ENCODE peak calls at places on chromosomes 12 and 14, in six cellular contexts. O is SK-N-MC, T is GM23338, B is GM12878, Y is Panc1, K is SK-N-SH. E is an unnamed sample.

GRCh38 chr12:130839770-130840355 is 813 bp upstream of the STX2 start:
- DNase-seq in T (no peak), K (no peak), O (no peak), Y (no peak), B (no peak), E (no peak)

GRCh38 chr12:47938093-47938492 is 25.3 kb upstream of the TMEM106C start:
- DNase-seq in B (no peak), K (no peak), T (no peak), Y (no peak), O (no peak), E (no peak)

GRCh38 chr12:61355105-61355504 is 905.1 kb upstream of the USP15 start:
- DNase-seq in Y (no peak), B (no peak), K (no peak), O (no peak), T (no peak), E (no peak)

GRCh38 chr14:44215660-44216059 is 291.4 kb downstream of the FSCB start:
- DNase-seq in Y (no peak), B (no peak), T (no peak), K (no peak), O (no peak), E (no peak)

GRCh38 chr14:75259510-75259855 is 19.1 kb upstream of the FOS start:
- DNase-seq in T (peak; percentile 62), K (peak; percentile 50), B (no peak), Y (no peak), O (no peak), E (no peak)

GRCh38 chr12:122072031-122072970 is 6.3 kb upstream of the MLXIP start:
- DNase-seq in T (no peak), B (no peak), Y (no peak), K (peak; percentile 83), O (no peak), E (no peak)

GRCh38 chr12:57522887-57523705 is 472 bp downstream of the MBD6 start:
- DNase-seq in K (no peak), Y (no peak), O (no peak), B (no peak), T (peak; percentile 82), E (peak; percentile 85)

GRCh38 chr14:95515523-95516517 is 630 bp downstream of the SYNE3 start:
- DNase-seq in T (peak; percentile 78), O (no peak), Y (no peak), K (peak; percentile 87), B (no peak), E (peak; percentile 81)

GRCh38 chr12:117986705-117987469 is 18.1 kb upstream of the KSR2 start:
- DNase-seq in O (no peak), B (no peak), K (no peak), T (no peak), Y (no peak), E (no peak)

GRCh38 chr14:22131749-22132476 is 457.1 kb downstream of the DAD1 start:
- DNase-seq in K (no peak), Y (no peak), O (no peak), B (no peak), T (peak; percentile 72), E (no peak)

GRCh38 chr12:18246057-18246456 is 15.3 kb upstream of the PIK3C2G start:
- DNase-seq in B (no peak), O (no peak), Y (no peak), K (peak; percentile 1), T (peak; percentile 45), E (no peak)
- TF ChIP-seq POLR2AphosphoS5 in B (no peak), O (no peak), Y (no peak), K (no peak), T (no peak), E (no peak)

DNA sequence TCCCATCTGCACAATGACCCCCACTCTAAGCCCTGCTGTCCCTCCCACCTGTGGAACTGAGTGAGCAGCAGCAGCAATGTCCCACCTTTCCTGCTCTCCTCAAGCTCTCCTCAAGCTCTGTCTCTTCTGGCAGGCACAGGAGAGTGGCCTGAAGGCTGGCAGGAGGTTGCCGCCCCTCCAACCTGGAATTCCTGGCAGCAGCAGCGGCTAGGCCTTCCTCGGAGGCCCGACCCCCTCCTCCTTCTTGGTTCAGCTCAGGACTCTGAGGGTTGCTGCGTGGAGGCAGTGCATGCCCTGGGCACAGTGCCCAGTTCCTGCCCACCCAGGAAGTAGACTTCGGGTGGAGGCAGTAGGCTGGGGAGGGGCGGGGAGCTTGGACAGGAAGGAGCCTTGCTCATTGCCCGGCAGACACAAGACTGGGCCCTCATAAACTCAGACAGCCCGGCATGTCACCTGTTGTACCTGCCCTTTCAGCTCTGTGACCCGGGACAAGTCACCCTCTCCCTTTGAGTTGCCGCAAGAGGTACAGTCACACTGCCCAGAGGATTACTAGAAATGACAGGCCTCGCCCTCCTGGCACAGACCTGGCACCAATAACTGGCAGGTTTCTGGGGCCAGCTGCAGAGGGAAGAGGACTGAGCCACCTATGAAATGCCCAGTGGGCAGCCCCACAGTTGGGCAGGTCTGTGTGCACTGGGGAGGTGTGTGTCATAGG is 2.1 kb upstream of the SERPINA1 start:
- DNase-seq in O (no peak), K (no peak), Y (no peak), B (no peak), T (peak; percentile 24), E (no peak)
- TF ChIP-seq POLR2AphosphoS5 in O (no peak), K (no peak), Y (no peak), B (no peak), T (no peak), E (no peak)

DNA sequence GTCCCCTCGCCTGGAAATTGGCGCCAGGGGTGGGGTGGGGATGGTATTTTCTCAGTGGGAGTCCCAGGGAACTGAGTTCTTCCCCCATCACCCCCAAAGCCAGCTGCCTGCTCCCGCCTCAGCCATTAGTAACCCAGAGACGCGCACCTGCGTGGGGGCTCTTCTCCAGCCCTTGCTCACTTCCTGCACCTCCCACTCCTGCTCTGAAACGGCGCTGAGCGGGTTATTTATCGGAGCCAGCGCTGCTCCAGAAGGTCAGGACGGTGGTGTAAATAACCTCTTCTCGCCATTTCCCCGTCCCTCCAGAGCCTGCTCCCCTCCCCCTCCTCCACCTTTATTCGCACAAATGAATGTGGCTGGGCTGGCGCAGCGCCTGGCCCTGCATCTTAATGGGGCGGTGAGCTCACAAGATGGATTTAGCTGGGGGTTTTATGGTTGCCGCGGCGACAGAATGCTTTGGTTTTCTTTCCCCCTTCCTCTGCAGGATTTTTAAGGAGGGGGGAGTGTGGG is 12.2 kb downstream of the GPR84 start:
- DNase-seq in T (peak; percentile 92), Y (no peak), B (no peak), O (no peak), K (peak; percentile 65), E (no peak)
- TF ChIP-seq POLR2AphosphoS5 in T (peak; percentile 41), Y (no peak), B (no peak), O (no peak), K (peak; percentile 19), E (no peak)

GRCh38 chr12:52227767-52228166 is 5.3 kb upstream of the KRT7 start:
- DNase-seq in K (no peak), T (no peak), B (no peak), Y (no peak), O (no peak), E (no peak)

GRCh38 chr12:52229836-52230343 is 3.2 kb upstream of the KRT7 start:
- DNase-seq in O (no peak), Y (no peak), B (no peak), K (peak; percentile 8), T (no peak), E (peak; percentile 48)

GRCh38 chr12:52228931-52229330 is 4.1 kb upstream of the KRT7 start:
- DNase-seq in O (no peak), K (no peak), B (no peak), Y (no peak), T (no peak), E (peak; percentile 40)

GRCh38 chr12:52226446-52226845 is 6.6 kb upstream of the KRT7 start:
- DNase-seq in B (no peak), T (no peak), Y (no peak), K (no peak), O (no peak), E (no peak)

GRCh38 chr12:52228366-52228765 is 4.7 kb upstream of the KRT7 start:
- DNase-seq in T (no peak), K (no peak), Y (no peak), B (no peak), O (no peak), E (no peak)
- TF ChIP-seq POLR2AphosphoS5 in T (no peak), K (no peak), Y (no peak), B (no peak), O (no peak), E (no peak)

GRCh38 chr14:24339284-24340151 is at the start of gene RIPK3:
- DNase-seq in O (no peak), T (peak; percentile 72), B (peak; percentile 36), K (no peak), Y (no peak), E (peak; percentile 82)
- TF ChIP-seq POLR2AphosphoS5 in O (no peak), T (no peak), B (peak; percentile 52), K (no peak), Y (no peak), E (no peak)

DNA sequence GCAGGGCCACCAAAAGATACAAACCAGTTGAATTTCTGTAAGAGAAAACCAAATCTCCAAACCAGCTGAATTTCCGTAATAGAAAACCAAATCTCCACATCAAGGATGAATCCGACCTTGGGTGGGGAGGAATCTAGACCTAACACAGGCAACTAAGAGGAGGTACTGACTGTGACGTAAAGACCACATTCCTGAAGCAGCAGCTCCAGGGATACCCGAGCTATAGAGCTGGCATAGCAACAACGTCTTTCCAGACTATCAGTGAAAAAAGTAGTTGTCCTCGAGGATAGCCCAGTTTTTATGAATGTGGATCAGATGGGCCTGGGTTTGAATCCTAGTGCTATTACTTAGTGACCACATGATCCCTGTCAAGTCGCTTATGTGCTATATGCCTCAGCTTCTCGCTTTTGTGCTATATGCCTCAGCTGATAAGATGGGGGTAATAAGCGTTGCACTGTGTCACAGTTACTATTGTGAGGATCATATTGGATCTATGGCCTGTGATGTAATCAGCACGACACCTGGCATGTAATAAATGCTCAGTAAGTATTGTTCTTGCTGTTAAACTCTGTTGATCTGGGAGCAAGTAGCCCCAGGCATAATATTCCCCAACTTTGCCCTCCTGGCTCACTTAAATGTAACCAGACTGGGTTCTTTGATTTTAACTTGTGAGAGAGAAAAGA is 113.8 kb downstream of the EGLN3 start:
- DNase-seq in K (no peak), O (no peak), T (peak; percentile 47), B (no peak), Y (no peak), E (no peak)
- TF ChIP-seq POLR2AphosphoS5 in K (no peak), O (no peak), T (no peak), B (no peak), Y (no peak), E (no peak)

E was measured in suprapubic skin.